ENCODE peak calls at places on chromosome 10, in seven cellular contexts. S, Y, Q, K, P, O and T are unnamed samples.

GRCh38 chr10:101012525-101013364 is 13.1 kb downstream of the LZTS2 start:
- DNase-seq in Y (peak; percentile 92), Q (peak; percentile 87), K (peak; percentile 85), P (peak; percentile 79), S (peak; percentile 84), O (peak; percentile 92), T (peak; percentile 87)

GRCh38 chr10:125768217-125768616 is 7.4 kb downstream of the MMP21 start:
- DNase-seq in Q (no peak), Y (no peak), P (no peak), S (no peak), O (peak; percentile 27), K (no peak), T (no peak)

GRCh38 chr10:24722131-24722675 is 1.5 kb downstream of the ARHGAP21 start:
- DNase-seq in S (no peak), O (no peak), P (no peak), Y (no peak), Q (peak; percentile 48), K (peak; percentile 14), T (no peak)

GRCh38 chr10:35712486-35712885 is 70.4 kb upstream of the FZD8 start:
- DNase-seq in Y (no peak), S (no peak), O (no peak), P (no peak), Q (peak; percentile 59), K (no peak), T (no peak)

GRCh38 chr10:15200626-15201025 is 32.1 kb upstream of the NMT2 start:
- DNase-seq in Y (peak; percentile 34), P (no peak), K (peak; percentile 77), S (no peak), O (peak; percentile 43), Q (no peak), T (peak; percentile 73)

GRCh38 chr10:37734971-37735370 is 122.4 kb downstream of the ZNF248 start:
- DNase-seq in O (peak; percentile 45), S (no peak), P (no peak), K (no peak), Y (no peak), Q (no peak), T (no peak)

GRCh38 chr10:67015225-67015624 is 89.4 kb downstream of the LRRTM3 start:
- DNase-seq in K (no peak), Y (no peak), P (no peak), S (no peak), Q (peak; percentile 54), O (no peak), T (no peak)

GRCh38 chr10:81177651-81178244 is 640.0 kb downstream of the SH2D4B start:
- DNase-seq in O (no peak), Y (no peak), K (no peak), S (no peak), Q (no peak), P (no peak), T (no peak)

GRCh38 chr10:113219446-113219845 is 269.4 kb downstream of the TCF7L2 start:
- DNase-seq in Y (no peak), S (no peak), O (no peak), Q (no peak), P (no peak), K (no peak), T (no peak)

GRCh38 chr10:109504401-109504800 is 418.9 kb downstream of the XPNPEP1 start:
- DNase-seq in K (no peak), P (no peak), Q (no peak), Y (peak; percentile 4), S (no peak), O (no peak), T (no peak)

GRCh38 chr10:112810651-112811215 is 139.3 kb upstream of the TCF7L2 start:
- DNase-seq in Q (no peak), Y (peak; percentile 31), O (no peak), P (no peak), S (no peak), K (peak; percentile 75), T (no peak)

GRCh38 chr10:98141484-98142073 is 7.1 kb downstream of the R3HCC1L start:
- DNase-seq in K (no peak), S (no peak), Y (no peak), P (no peak), O (no peak), Q (no peak), T (no peak)

GRCh38 chr10:95506056-95506737 is 55.0 kb downstream of the SORBS1 start:
- DNase-seq in O (no peak), Q (no peak), K (no peak), Y (no peak), P (no peak), S (no peak), T (no peak)

GRCh38 chr10:69861251-69862240 is 59.8 kb downstream of the COL13A1 start:
- DNase-seq in K (peak; percentile 70), Y (peak; percentile 85), P (no peak), Q (no peak), O (peak; percentile 85), S (no peak), T (peak; percentile 74)
- TF ChIP-seq CTCF in K (peak; percentile 70), Y (peak; percentile 41), P (peak; percentile 34), Q (no peak), O (peak; percentile 33), S (no peak), T (no peak)

GRCh38 chr10:131905603-131906268 is 4.9 kb downstream of the PPP2R2D start:
- DNase-seq in P (no peak), Y (no peak), O (no peak), S (no peak), Q (no peak), K (no peak), T (no peak)
- H3K4me3 ChIP-seq in P (no peak overlapping the region), Y (no peak overlapping the region), O (no peak overlapping the region), S (no peak overlapping the region), Q (no peak overlapping the region), K (no peak overlapping the region), T (no peak overlapping the region)

GRCh38 chr10:132223611-132224342 is 37.0 kb downstream of the DPYSL4 start:
- DNase-seq in P (no peak), Q (no peak), Y (no peak), S (no peak), O (no peak), K (no peak), T (no peak)

GRCh38 chr10:132223156-132223590 is 36.4 kb downstream of the DPYSL4 start:
- DNase-seq in O (peak; percentile 75), Q (no peak), K (peak; percentile 34), Y (peak; percentile 89), P (peak; percentile 50), S (peak; percentile 78), T (peak; percentile 67)

GRCh38 chr10:132225073-132225848 is 38.5 kb downstream of the DPYSL4 start:
- DNase-seq in P (no peak), O (no peak), S (no peak), K (no peak), Q (no peak), Y (no peak), T (no peak)

GRCh38 chr10:132225849-132226205 is 39.1 kb downstream of the DPYSL4 start:
- DNase-seq in Q (no peak), S (no peak), Y (no peak), O (no peak), P (no peak), K (no peak), T (no peak)

GRCh38 chr10:132224343-132225072 is 37.8 kb downstream of the DPYSL4 start:
- DNase-seq in S (no peak), K (no peak), Q (no peak), Y (no peak), P (no peak), O (no peak), T (no peak)
- TF ChIP-seq CTCF in S (no peak), K (no peak), Q (no peak), Y (no peak), P (no peak), O (no peak), T (no peak)

GRCh38 chr10:96612052-96612830 is 25.4 kb upstream of the TM9SF3 start:
- DNase-seq in Y (peak; percentile 49), K (peak; percentile 74), P (no peak), Q (no peak), S (no peak), O (no peak), T (no peak)

GRCh38 chr10:96608815-96609214 is 22.0 kb upstream of the TM9SF3 start:
- DNase-seq in Q (no peak), Y (no peak), S (no peak), K (no peak), O (no peak), P (no peak), T (no peak)

GRCh38 chr10:96608262-96608661 is 21.4 kb upstream of the TM9SF3 start:
- DNase-seq in Y (no peak), Q (no peak), P (no peak), S (no peak), O (no peak), K (no peak), T (no peak)

GRCh38 chr10:96613565-96613964 is 26.8 kb upstream of the TM9SF3 start:
- DNase-seq in O (peak; percentile 33), Y (peak; percentile 34), S (no peak), Q (no peak), P (no peak), K (no peak), T (no peak)

DNA sequence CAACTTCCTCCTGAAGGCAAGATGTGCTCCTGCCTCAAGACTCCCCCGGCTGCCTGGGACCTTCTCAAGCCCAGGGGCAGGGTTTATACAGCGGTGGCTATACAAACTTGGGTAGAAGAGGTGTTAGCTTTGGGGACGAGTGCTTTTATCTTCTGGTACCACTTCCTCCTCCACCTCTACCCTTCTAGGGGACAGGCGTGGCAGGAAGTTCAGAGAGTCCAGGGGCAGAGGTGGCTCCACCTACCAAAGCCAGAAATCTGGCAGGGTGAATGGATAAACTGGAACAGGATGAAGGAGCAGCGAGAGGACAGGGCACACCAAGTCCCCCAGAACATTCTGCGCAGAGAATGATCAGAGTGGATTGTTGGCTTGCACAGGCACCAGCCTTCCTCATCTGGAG is 24.0 kb upstream of the TM9SF3 start:
- DNase-seq in Q (no peak), K (no peak), P (no peak), O (no peak), S (no peak), Y (no peak), T (no peak)
- H3K4me3 ChIP-seq in Q (no peak overlapping the region), K (no peak overlapping the region), P (no peak overlapping the region), O (no peak overlapping the region), S (no peak overlapping the region), Y (no peak overlapping the region), T (no peak overlapping the region)

GRCh38 chr10:5961405-5962100 is 15.8 kb downstream of the IL15RA start:
- DNase-seq in Y (no peak), S (no peak), Q (no peak), P (no peak), O (no peak), K (no peak), T (no peak)

GRCh38 chr10:5964736-5965135 is 12.6 kb downstream of the IL15RA start:
- DNase-seq in S (no peak), P (no peak), Y (no peak), Q (no peak), O (no peak), K (no peak), T (no peak)

GRCh38 chr10:5965266-5965665 is 12.1 kb downstream of the IL15RA start:
- DNase-seq in Y (no peak), S (no peak), Q (no peak), K (no peak), P (no peak), O (no peak), T (no peak)

GRCh38 chr10:5963591-5963990 is 13.8 kb downstream of the IL15RA start:
- DNase-seq in S (no peak), Y (no peak), K (no peak), O (no peak), Q (no peak), P (no peak), T (no peak)

GRCh38 chr10:5963071-5963470 is 14.3 kb downstream of the IL15RA start:
- DNase-seq in Y (no peak), K (no peak), Q (no peak), O (no peak), P (no peak), S (no peak), T (no peak)
- TF ChIP-seq CTCF in Y (no peak), K (no peak), Q (no peak), O (no peak), P (peak; percentile 2), S (no peak), T (no peak)